ENCODE peak calls at places on chromosomes 16 and 17, in nine cellular contexts. E, S, F, H, P, O, V, A and X are unnamed samples.

GRCh38 chr17:10217916-10218315 is 19.5 kb upstream of the GAS7 start:
- DNase-seq in E (no peak), S (no peak), F (no peak), H (no peak), P (no peak), O (no peak), V (no peak), A (no peak), X (no peak)

GRCh38 chr17:29645516-29646051 is 22.9 kb upstream of the CORO6 start:
- DNase-seq in E (no peak), S (peak), F (peak), H (no peak), P (peak), O (peak), V (peak), A (peak), X (no peak)

GRCh38 chr17:49955157-49955556 is 13.8 kb upstream of the DLX4 start:
- DNase-seq in E (no peak), S (no peak), F (no peak), H (no peak), P (no peak), O (no peak), V (no peak), A (no peak), X (no peak)

GRCh38 chr16:30923554-30924085 is at the start of gene FBXL19:
- DNase-seq in E (no peak), S (no peak), F (peak), H (peak), P (peak), O (peak), V (no peak), A (peak), X (no peak)

GRCh38 chr17:80251966-80252365 is 8.7 kb upstream of the RNF213 start:
- DNase-seq in E (no peak), S (no peak), F (no peak), H (no peak), P (no peak), O (no peak), V (no peak), A (no peak), X (no peak)

GRCh38 chr16:3961449-3961849 is 80.9 kb upstream of the CREBBP start:
- DNase-seq in E (no peak), S (no peak), F (peak), H (no peak), P (no peak), O (peak), V (peak), A (no peak), X (peak)

GRCh38 chr17:17713839-17714238 is 32.6 kb downstream of the RAI1 start:
- DNase-seq in E (no peak), S (no peak), F (peak), H (no peak), P (peak), O (no peak), V (no peak), A (no peak), X (no peak)

GRCh38 chr16:53945996-53946395 is 242.0 kb downstream of the FTO start:
- DNase-seq in E (no peak), S (no peak), F (peak), H (no peak), P (no peak), O (no peak), V (peak), A (no peak), X (no peak)

GRCh38 chr16:916400-916799 is 54.4 kb downstream of the LMF1 start:
- DNase-seq in E (no peak), S (no peak), F (no peak), H (no peak), P (no peak), O (no peak), V (no peak), A (no peak), X (no peak)

GRCh38 chr17:9531080-9531479 is 44.5 kb downstream of the STX8 start:
- DNase-seq in E (no peak), S (no peak), F (no peak), H (no peak), P (no peak), O (no peak), V (no peak), A (no peak), X (no peak)

GRCh38 chr17:8076502-8077266 is 10.8 kb downstream of the ALOX12B start:
- DNase-seq in E (no peak), S (no peak), F (no peak), H (peak), P (no peak), O (no peak), V (no peak), A (no peak), X (no peak)

GRCh38 chr16:12874135-12874534 is 27.3 kb upstream of the SHISA9 start:
- DNase-seq in E (no peak), S (no peak), F (no peak), H (no peak), P (no peak), O (no peak), V (peak), A (no peak), X (no peak)

GRCh38 chr16:21267298-21267697 is 10.8 kb downstream of the CRYM start:
- DNase-seq in E (no peak), S (no peak), F (no peak), H (no peak), P (no peak), O (no peak), V (no peak), A (no peak), X (no peak)

DNA sequence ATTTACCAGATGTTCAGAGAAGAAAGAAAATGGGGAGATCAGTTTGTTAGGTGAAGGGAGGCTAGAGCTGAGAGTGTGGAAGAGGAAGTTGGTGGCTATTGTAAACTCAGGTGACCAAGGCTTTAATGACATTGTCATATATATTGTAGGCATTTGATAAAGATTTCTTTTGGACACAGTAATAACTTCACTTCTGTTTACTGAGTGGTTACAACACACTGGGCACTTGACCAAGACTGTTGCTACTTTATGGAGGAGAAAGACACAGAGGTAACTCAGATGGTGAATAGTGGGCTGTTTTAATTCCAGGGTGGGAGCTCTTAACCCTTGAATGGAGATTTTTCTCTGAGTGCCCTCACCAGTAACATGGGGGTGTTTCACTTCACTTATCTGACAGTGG is 46.0 kb downstream of the TNRC6A start:
- DNase-seq in E (no peak), S (no peak), F (peak), H (no peak), P (no peak), O (no peak), V (no peak), A (no peak), X (no peak)
- H3K27ac ChIP-seq in E (no peak), S (no peak), F (no peak), H (no peak), P (no peak), O (peak), V (no peak), A (peak), X (no peak)

DNA sequence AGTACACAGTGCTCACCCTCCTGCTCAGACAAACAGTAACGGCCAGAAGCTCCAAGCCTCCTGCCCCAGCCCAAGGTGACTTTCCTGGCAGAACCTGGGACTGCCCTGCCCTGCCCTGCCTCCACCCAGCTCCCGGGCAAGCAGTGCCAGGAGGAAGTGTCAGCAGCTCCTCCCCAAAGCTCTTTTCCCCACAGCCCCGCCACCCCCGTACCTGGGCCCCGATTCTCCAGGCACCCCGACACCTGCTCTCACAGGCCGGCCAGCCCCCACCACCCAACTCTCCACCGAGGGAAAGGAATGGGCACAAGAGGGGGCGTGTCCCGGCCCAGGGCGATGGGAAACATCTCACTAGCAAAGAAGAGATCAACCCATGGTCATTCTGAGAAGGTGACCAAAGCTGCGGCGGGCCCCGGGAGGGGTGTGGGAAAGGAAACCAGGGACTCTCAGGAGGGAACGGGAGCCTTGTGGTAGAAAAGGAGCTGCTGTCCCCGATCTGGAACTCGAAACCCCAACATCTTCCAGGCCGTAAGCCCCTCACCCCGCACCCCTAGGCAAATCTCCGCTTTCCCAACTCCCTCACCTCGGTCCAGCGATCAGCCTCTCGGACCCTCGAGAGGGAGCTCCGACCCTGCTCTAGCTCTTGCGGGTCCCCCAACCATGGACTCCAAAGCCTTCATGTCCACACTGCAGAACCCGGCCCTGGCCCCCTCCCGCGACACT is 1.2 kb downstream of the BCAR1 start:
- DNase-seq in E (no peak), S (no peak), F (peak), H (no peak), P (peak), O (no peak), V (no peak), A (peak), X (no peak)
- H3K27ac ChIP-seq in E (peak), S (peak), F (peak), H (no peak), P (peak), O (peak), V (peak), A (peak), X (peak)

GRCh38 chr17:82105882-82106696 is 8.1 kb upstream of the FASN start:
- DNase-seq in E (peak), S (no peak), F (peak), H (peak), P (peak), O (peak), V (peak), A (peak), X (no peak)

GRCh38 chr17:82108999-82109480 is 11.0 kb upstream of the FASN start:
- DNase-seq in E (peak), S (no peak), F (no peak), H (no peak), P (no peak), O (no peak), V (no peak), A (no peak), X (no peak)

GRCh38 chr17:82108038-82108998 is 10.3 kb upstream of the FASN start:
- DNase-seq in E (no peak), S (no peak), F (no peak), H (no peak), P (no peak), O (no peak), V (no peak), A (no peak), X (no peak)

GRCh38 chr17:82106697-82107305 is 8.8 kb upstream of the FASN start:
- DNase-seq in E (no peak), S (no peak), F (peak), H (no peak), P (peak), O (no peak), V (no peak), A (no peak), X (no peak)

DNA sequence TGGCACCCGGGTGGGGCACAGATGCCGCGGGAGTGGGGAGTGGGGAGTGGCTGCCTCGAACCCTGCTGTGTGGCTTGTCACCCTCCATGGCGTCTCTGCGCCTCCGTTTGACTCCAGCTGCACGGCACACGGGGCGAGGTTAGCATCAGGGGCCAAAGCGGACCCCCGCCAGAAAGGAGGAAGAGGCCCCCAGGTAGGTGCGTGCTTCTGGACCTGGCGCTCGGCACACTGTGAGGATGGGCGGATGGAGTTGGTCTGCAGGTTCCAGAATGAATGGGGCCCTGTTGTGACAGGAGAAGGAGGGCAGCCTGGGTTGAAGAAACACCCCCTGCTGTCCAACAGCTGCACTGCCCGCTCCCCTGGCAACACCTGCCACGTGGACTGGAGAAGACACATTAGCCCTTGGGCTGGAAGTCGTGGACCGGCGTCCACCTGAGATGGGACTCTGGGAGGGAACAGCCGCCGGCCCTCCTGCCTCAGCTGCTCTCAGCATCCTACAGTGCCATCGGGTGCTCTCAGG is 9.4 kb upstream of the FASN start:
- DNase-seq in E (no peak), S (no peak), F (peak), H (no peak), P (no peak), O (peak), V (no peak), A (no peak), X (no peak)
- H3K27ac ChIP-seq in E (peak), S (peak), F (no peak), H (peak), P (peak), O (no peak), V (no peak), A (no peak), X (peak)

GRCh38 chr17:179066-179432 is 2.4 kb downstream of the DOC2B start:
- DNase-seq in E (no peak), S (no peak), F (no peak), H (no peak), P (no peak), O (no peak), V (no peak), A (no peak), X (no peak)
- H3K27ac ChIP-seq in E (no peak), S (no peak), F (no peak), H (no peak), P (no peak), O (peak), V (no peak), A (peak), X (no peak)

GRCh38 chr16:66521227-66521626 is 28.7 kb downstream of the TK2 start:
- DNase-seq in E (no peak), S (no peak), F (no peak), H (no peak), P (no peak), O (no peak), V (no peak), A (no peak), X (no peak)

GRCh38 chr16:66519974-66520373 is 29.9 kb downstream of the TK2 start:
- DNase-seq in E (no peak), S (no peak), F (no peak), H (no peak), P (no peak), O (no peak), V (no peak), A (no peak), X (no peak)

GRCh38 chr16:66521951-66522771 is 27.8 kb downstream of the TK2 start:
- DNase-seq in E (no peak), S (no peak), F (no peak), H (peak), P (peak), O (no peak), V (peak), A (no peak), X (no peak)

GRCh38 chr16:66519482-66519881 is 30.4 kb downstream of the TK2 start:
- DNase-seq in E (no peak), S (no peak), F (no peak), H (no peak), P (no peak), O (no peak), V (no peak), A (no peak), X (no peak)

DNA sequence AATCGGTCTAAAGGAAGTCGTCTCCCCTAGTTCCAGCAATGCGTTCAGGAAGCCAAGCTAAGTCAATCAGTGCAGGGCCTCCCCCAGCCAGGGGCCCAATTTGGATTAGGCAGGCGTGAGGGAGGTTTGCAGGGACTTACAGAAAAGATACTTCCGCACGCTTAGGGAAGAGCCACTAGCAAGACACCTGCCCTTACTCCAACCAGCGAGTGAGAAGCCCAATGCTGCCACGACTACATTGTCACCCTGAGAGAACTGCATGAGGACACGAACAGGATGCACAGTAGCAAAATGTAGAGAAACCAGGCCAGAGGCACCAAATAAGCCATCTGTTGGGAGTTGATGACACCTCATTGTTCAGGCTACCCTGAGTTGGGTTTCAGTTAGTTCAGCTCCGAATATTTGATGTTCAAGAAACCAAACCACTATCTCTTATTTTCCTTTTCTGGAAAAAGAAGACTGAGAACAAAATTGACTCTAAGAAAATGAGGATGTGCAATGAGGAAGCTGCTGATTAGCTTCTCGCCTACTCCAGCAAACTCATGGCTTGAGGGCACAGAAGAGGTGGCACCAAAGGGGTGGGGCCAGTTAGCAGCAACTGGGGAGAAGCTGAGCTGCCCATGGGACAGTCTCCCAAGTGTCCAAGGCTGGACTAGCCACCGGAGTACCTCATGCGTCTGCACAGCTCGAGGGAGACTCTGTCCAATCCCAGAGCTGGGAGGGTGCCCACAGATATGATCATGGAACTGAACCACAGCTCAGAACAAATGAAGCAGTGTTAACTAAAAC is 29.3 kb downstream of the TK2 start:
- DNase-seq in E (no peak), S (no peak), F (no peak), H (no peak), P (peak), O (no peak), V (no peak), A (peak), X (no peak)
- H3K27ac ChIP-seq in E (peak), S (peak), F (peak), H (no peak), P (peak), O (peak), V (no peak), A (peak), X (peak)

GRCh38 chr17:71446635-71447034 is 674.2 kb upstream of the SOX9 start:
- DNase-seq in E (no peak), S (no peak), F (no peak), H (no peak), P (no peak), O (no peak), V (no peak), A (no peak), X (no peak)
- H3K27ac ChIP-seq in E (no peak), S (no peak), F (no peak), H (no peak), P (no peak), O (no peak), V (no peak), A (no peak), X (no peak)

GRCh38 chr17:42348104-42348503 is 40.1 kb downstream of the STAT3 start:
- DNase-seq in E (no peak), S (no peak), F (no peak), H (no peak), P (no peak), O (no peak), V (no peak), A (no peak), X (no peak)
- H3K27ac ChIP-seq in E (no peak), S (peak), F (peak), H (no peak), P (no peak), O (peak), V (no peak), A (no peak), X (no peak)